ENCODE peak calls at places on chromosomes 7 and 10, in nine cellular contexts. One of them, this sample, is unnamed.

GRCh38 chr7:28076421-28077163 is 104.0 kb downstream of the JAZF1 start:
- DNase-seq in HFFc6: no peak
- DNase-seq in astrocyte of the spinal cord: no peak
- DNase-seq in cardiac muscle cell: no peak
- DNase-seq in fibroblast of gingiva: peak
- DNase-seq in T-cell: no peak
- DNase-seq in RPMI7951: no peak
- DNase-seq in kidney tubule cell: no peak
- DNase-seq in Calu3: no peak
- DNase-seq in this sample: no peak

GRCh38 chr7:45178241-45179225 is 20.9 kb downstream of the RAMP3 start:
- DNase-seq in fibroblast of gingiva: no peak
- DNase-seq in astrocyte of the spinal cord: no peak
- DNase-seq in RPMI7951: no peak
- DNase-seq in Calu3: peak
- DNase-seq in HFFc6: no peak
- DNase-seq in kidney tubule cell: no peak
- DNase-seq in cardiac muscle cell: no peak
- DNase-seq in T-cell: no peak
- DNase-seq in this sample: no peak

GRCh38 chr7:41916450-41916927 is 213.6 kb upstream of the INHBA start:
- DNase-seq in cardiac muscle cell: no peak
- DNase-seq in Calu3: no peak
- DNase-seq in kidney tubule cell: peak
- DNase-seq in HFFc6: peak
- DNase-seq in astrocyte of the spinal cord: peak
- DNase-seq in RPMI7951: peak
- DNase-seq in fibroblast of gingiva: peak
- DNase-seq in T-cell: no peak
- DNase-seq in this sample: no peak

GRCh38 chr7:139181404-139181803 is 49.6 kb upstream of the UBN2 start:
- DNase-seq in T-cell: no peak
- DNase-seq in RPMI7951: no peak
- DNase-seq in HFFc6: peak
- DNase-seq in Calu3: no peak
- DNase-seq in astrocyte of the spinal cord: no peak
- DNase-seq in fibroblast of gingiva: no peak
- DNase-seq in cardiac muscle cell: no peak
- DNase-seq in kidney tubule cell: no peak
- DNase-seq in this sample: no peak

GRCh38 chr7:150787321-150788281 is 12.6 kb downstream of the TMEM176B start:
- DNase-seq in cardiac muscle cell: peak
- DNase-seq in RPMI7951: no peak
- DNase-seq in HFFc6: no peak
- DNase-seq in kidney tubule cell: no peak
- DNase-seq in fibroblast of gingiva: no peak
- DNase-seq in astrocyte of the spinal cord: no peak
- DNase-seq in Calu3: no peak
- DNase-seq in T-cell: no peak
- DNase-seq in this sample: peak

GRCh38 chr7:115827305-115828045 is 203.1 kb downstream of the TFEC start:
- DNase-seq in Calu3: no peak
- DNase-seq in T-cell: no peak
- DNase-seq in astrocyte of the spinal cord: no peak
- DNase-seq in fibroblast of gingiva: no peak
- DNase-seq in cardiac muscle cell: no peak
- DNase-seq in kidney tubule cell: no peak
- DNase-seq in HFFc6: no peak
- DNase-seq in RPMI7951: no peak
- DNase-seq in this sample: no peak

GRCh38 chr10:5640036-5640435 is 26.4 kb downstream of the ASB13 start:
- DNase-seq in Calu3: no peak
- DNase-seq in kidney tubule cell: no peak
- DNase-seq in T-cell: no peak
- DNase-seq in HFFc6: no peak
- DNase-seq in fibroblast of gingiva: no peak
- DNase-seq in cardiac muscle cell: no peak
- DNase-seq in RPMI7951: no peak
- DNase-seq in astrocyte of the spinal cord: no peak
- DNase-seq in this sample: no peak

GRCh38 chr10:1571587-1572237 is 165.6 kb downstream of the ADARB2 start:
- DNase-seq in astrocyte of the spinal cord: no peak
- DNase-seq in T-cell: no peak
- DNase-seq in cardiac muscle cell: no peak
- DNase-seq in fibroblast of gingiva: no peak
- DNase-seq in kidney tubule cell: no peak
- DNase-seq in HFFc6: no peak
- DNase-seq in RPMI7951: peak
- DNase-seq in Calu3: no peak
- DNase-seq in this sample: no peak

GRCh38 chr10:62816179-62817119 is at the start of gene EGR2:
- DNase-seq in RPMI7951: peak
- DNase-seq in kidney tubule cell: peak
- DNase-seq in T-cell: peak
- DNase-seq in cardiac muscle cell: peak
- DNase-seq in astrocyte of the spinal cord: peak
- DNase-seq in Calu3: peak
- DNase-seq in fibroblast of gingiva: peak
- DNase-seq in HFFc6: peak
- DNase-seq in this sample: peak

GRCh38 chr7:86980223-86980622 is 79.2 kb downstream of the ELAPOR2 start:
- DNase-seq in astrocyte of the spinal cord: no peak
- DNase-seq in HFFc6: no peak
- DNase-seq in Calu3: no peak
- DNase-seq in kidney tubule cell: no peak
- DNase-seq in T-cell: no peak
- DNase-seq in fibroblast of gingiva: no peak
- DNase-seq in RPMI7951: no peak
- DNase-seq in cardiac muscle cell: no peak
- DNase-seq in this sample: no peak

GRCh38 chr10:71125749-71126107 is 86.6 kb upstream of the UNC5B start:
- DNase-seq in T-cell: no peak
- DNase-seq in astrocyte of the spinal cord: no peak
- DNase-seq in fibroblast of gingiva: no peak
- DNase-seq in RPMI7951: no peak
- DNase-seq in HFFc6: no peak
- DNase-seq in cardiac muscle cell: no peak
- DNase-seq in Calu3: no peak
- DNase-seq in kidney tubule cell: no peak
- DNase-seq in this sample: no peak

GRCh38 chr10:100743626-100744135 is 1.7 kb upstream of the PAX2 start:
- DNase-seq in cardiac muscle cell: peak
- DNase-seq in HFFc6: peak
- DNase-seq in fibroblast of gingiva: peak
- DNase-seq in T-cell: peak
- DNase-seq in astrocyte of the spinal cord: no peak
- DNase-seq in RPMI7951: peak
- DNase-seq in kidney tubule cell: peak
- DNase-seq in Calu3: no peak
- DNase-seq in this sample: peak

GRCh38 chr10:21265622-21266021 is 259.9 kb downstream of the SKIDA1 start:
- DNase-seq in astrocyte of the spinal cord: peak
- DNase-seq in kidney tubule cell: peak
- DNase-seq in cardiac muscle cell: no peak
- DNase-seq in HFFc6: peak
- DNase-seq in Calu3: no peak
- DNase-seq in T-cell: no peak
- DNase-seq in fibroblast of gingiva: peak
- DNase-seq in RPMI7951: peak
- DNase-seq in this sample: no peak

GRCh38 chr10:45181483-45181882 is 133.9 kb downstream of the OR13A1 start:
- DNase-seq in fibroblast of gingiva: peak
- DNase-seq in astrocyte of the spinal cord: peak
- DNase-seq in cardiac muscle cell: no peak
- DNase-seq in HFFc6: peak
- DNase-seq in kidney tubule cell: no peak
- DNase-seq in RPMI7951: no peak
- DNase-seq in T-cell: no peak
- DNase-seq in Calu3: no peak
- DNase-seq in this sample: no peak

GRCh38 chr7:115230882-115231508 is 309.1 kb downstream of the MDFIC start:
- DNase-seq in Calu3: peak
- DNase-seq in HFFc6: peak
- DNase-seq in T-cell: no peak
- DNase-seq in kidney tubule cell: peak
- DNase-seq in fibroblast of gingiva: peak
- DNase-seq in RPMI7951: peak
- DNase-seq in cardiac muscle cell: peak
- DNase-seq in astrocyte of the spinal cord: peak
- DNase-seq in this sample: peak

GRCh38 chr10:93749218-93749799 is 8.4 kb upstream of the LGI1 start:
- DNase-seq in T-cell: no peak
- DNase-seq in cardiac muscle cell: no peak
- DNase-seq in fibroblast of gingiva: peak
- DNase-seq in kidney tubule cell: peak
- DNase-seq in RPMI7951: no peak
- DNase-seq in HFFc6: no peak
- DNase-seq in Calu3: no peak
- DNase-seq in astrocyte of the spinal cord: peak
- DNase-seq in this sample: no peak

GRCh38 chr10:23100331-23101030 is 5.1 kb downstream of the MSRB2 start:
- DNase-seq in T-cell: no peak
- DNase-seq in HFFc6: no peak
- DNase-seq in Calu3: no peak
- DNase-seq in fibroblast of gingiva: no peak
- DNase-seq in astrocyte of the spinal cord: no peak
- DNase-seq in RPMI7951: no peak
- DNase-seq in kidney tubule cell: no peak
- DNase-seq in cardiac muscle cell: no peak
- DNase-seq in this sample: no peak

GRCh38 chr7:121752706-121753105 is 120.3 kb upstream of the PTPRZ1 start:
- DNase-seq in Calu3: no peak
- DNase-seq in cardiac muscle cell: peak
- DNase-seq in RPMI7951: peak
- DNase-seq in kidney tubule cell: peak
- DNase-seq in fibroblast of gingiva: peak
- DNase-seq in astrocyte of the spinal cord: peak
- DNase-seq in HFFc6: no peak
- DNase-seq in T-cell: no peak
- DNase-seq in this sample: peak

GRCh38 chr7:26151953-26152781 is at the start of gene NFE2L3:
- DNase-seq in fibroblast of gingiva: peak
- DNase-seq in cardiac muscle cell: peak
- DNase-seq in kidney tubule cell: peak
- DNase-seq in astrocyte of the spinal cord: peak
- DNase-seq in Calu3: peak
- DNase-seq in T-cell: peak
- DNase-seq in HFFc6: peak
- DNase-seq in RPMI7951: peak
- DNase-seq in this sample: peak